ENCODE peak calls at places on chromosome 16, in eight cellular contexts. One of them, this sample, is unnamed.

GRCh38 chr16:23145186-23145585 is 4.1 kb downstream of the USP31 start:
- DNase-seq in naive B cell: no peak
- DNase-seq in progenitor cell of endocrine pancreas: no peak
- DNase-seq in substantia nigra: no peak
- DNase-seq in RCC 7860: peak
- DNase-seq in NK-92 treated with Interleukin-12 subunit alpha and Interleukin-12 subunit beta, amount 100 ng/mL, for 24 hours: no peak
- DNase-seq in NCI-H1930: no peak
- DNase-seq in HFFc6: no peak
- DNase-seq in this sample: no peak

GRCh38 chr16:31135535-31136286 is at the start of gene PRSS8:
- DNase-seq in naive B cell: no peak
- DNase-seq in progenitor cell of endocrine pancreas: peak
- DNase-seq in substantia nigra: no peak
- DNase-seq in RCC 7860: no peak
- DNase-seq in NK-92 treated with Interleukin-12 subunit alpha and Interleukin-12 subunit beta, amount 100 ng/mL, for 24 hours: no peak
- DNase-seq in NCI-H1930: no peak
- DNase-seq in HFFc6: no peak
- DNase-seq in this sample: no peak

GRCh38 chr16:71915350-71915749 is 20.0 kb downstream of the IST1 start:
- DNase-seq in naive B cell: no peak
- DNase-seq in progenitor cell of endocrine pancreas: no peak
- DNase-seq in substantia nigra: no peak
- DNase-seq in RCC 7860: no peak
- DNase-seq in NK-92 treated with Interleukin-12 subunit alpha and Interleukin-12 subunit beta, amount 100 ng/mL, for 24 hours: no peak
- DNase-seq in NCI-H1930: no peak
- DNase-seq in HFFc6: no peak
- DNase-seq in this sample: no peak

GRCh38 chr16:28317040-28317880 is 24.9 kb downstream of the SBK1 start:
- DNase-seq in naive B cell: peak
- DNase-seq in progenitor cell of endocrine pancreas: peak
- DNase-seq in substantia nigra: peak
- DNase-seq in RCC 7860: peak
- DNase-seq in NK-92 treated with Interleukin-12 subunit alpha and Interleukin-12 subunit beta, amount 100 ng/mL, for 24 hours: peak
- DNase-seq in NCI-H1930: peak
- DNase-seq in HFFc6: peak
- DNase-seq in this sample: peak

GRCh38 chr16:3536851-3537250 is 36.0 kb downstream of the CLUAP1 start:
- DNase-seq in naive B cell: no peak
- DNase-seq in progenitor cell of endocrine pancreas: no peak
- DNase-seq in substantia nigra: no peak
- DNase-seq in RCC 7860: no peak
- DNase-seq in NK-92 treated with Interleukin-12 subunit alpha and Interleukin-12 subunit beta, amount 100 ng/mL, for 24 hours: no peak
- DNase-seq in NCI-H1930: no peak
- DNase-seq in HFFc6: no peak
- DNase-seq in this sample: no peak

GRCh38 chr16:47258874-47259461 is 115.2 kb upstream of the NETO2 start:
- DNase-seq in naive B cell: peak
- DNase-seq in progenitor cell of endocrine pancreas: no peak
- DNase-seq in substantia nigra: no peak
- DNase-seq in RCC 7860: peak
- DNase-seq in NK-92 treated with Interleukin-12 subunit alpha and Interleukin-12 subunit beta, amount 100 ng/mL, for 24 hours: no peak
- DNase-seq in NCI-H1930: no peak
- DNase-seq in HFFc6: no peak
- DNase-seq in this sample: peak

GRCh38 chr16:11016993-11017392 is 72.6 kb downstream of the CLEC16A start:
- DNase-seq in naive B cell: no peak
- DNase-seq in progenitor cell of endocrine pancreas: no peak
- DNase-seq in substantia nigra: peak
- DNase-seq in RCC 7860: peak
- DNase-seq in NK-92 treated with Interleukin-12 subunit alpha and Interleukin-12 subunit beta, amount 100 ng/mL, for 24 hours: no peak
- DNase-seq in NCI-H1930: no peak
- DNase-seq in HFFc6: peak
- DNase-seq in this sample: no peak

GRCh38 chr16:58026705-58027340 is 1.3 kb downstream of the MMP15 start:
- DNase-seq in naive B cell: no peak
- DNase-seq in progenitor cell of endocrine pancreas: peak
- DNase-seq in substantia nigra: no peak
- DNase-seq in RCC 7860: no peak
- DNase-seq in NK-92 treated with Interleukin-12 subunit alpha and Interleukin-12 subunit beta, amount 100 ng/mL, for 24 hours: no peak
- DNase-seq in NCI-H1930: peak
- DNase-seq in HFFc6: no peak
- DNase-seq in this sample: no peak

GRCh38 chr16:48350716-48351115 is 34.5 kb downstream of the SIAH1 start:
- DNase-seq in naive B cell: no peak
- DNase-seq in progenitor cell of endocrine pancreas: no peak
- DNase-seq in substantia nigra: no peak
- DNase-seq in RCC 7860: peak
- DNase-seq in NK-92 treated with Interleukin-12 subunit alpha and Interleukin-12 subunit beta, amount 100 ng/mL, for 24 hours: no peak
- DNase-seq in NCI-H1930: no peak
- DNase-seq in HFFc6: no peak
- DNase-seq in this sample: no peak

GRCh38 chr16:50395763-50396710 is 27.2 kb upstream of the BRD7 start:
- DNase-seq in naive B cell: no peak
- DNase-seq in progenitor cell of endocrine pancreas: no peak
- DNase-seq in substantia nigra: no peak
- DNase-seq in RCC 7860: no peak
- DNase-seq in NK-92 treated with Interleukin-12 subunit alpha and Interleukin-12 subunit beta, amount 100 ng/mL, for 24 hours: no peak
- DNase-seq in NCI-H1930: no peak
- DNase-seq in HFFc6: no peak
- DNase-seq in this sample: no peak

GRCh38 chr16:7086842-7087616 is 245.6 kb upstream of the RBFOX1 start:
- DNase-seq in naive B cell: no peak
- DNase-seq in progenitor cell of endocrine pancreas: peak
- DNase-seq in substantia nigra: peak
- DNase-seq in RCC 7860: no peak
- DNase-seq in NK-92 treated with Interleukin-12 subunit alpha and Interleukin-12 subunit beta, amount 100 ng/mL, for 24 hours: no peak
- DNase-seq in NCI-H1930: peak
- DNase-seq in HFFc6: no peak
- DNase-seq in this sample: no peak

GRCh38 chr16:57795431-57795878 is 6.8 kb downstream of the KIFC3 start:
- DNase-seq in naive B cell: no peak
- DNase-seq in progenitor cell of endocrine pancreas: no peak
- DNase-seq in substantia nigra: no peak
- DNase-seq in RCC 7860: peak
- DNase-seq in NK-92 treated with Interleukin-12 subunit alpha and Interleukin-12 subunit beta, amount 100 ng/mL, for 24 hours: no peak
- DNase-seq in NCI-H1930: no peak
- DNase-seq in HFFc6: no peak
- DNase-seq in this sample: peak

GRCh38 chr16:8893976-8894690 is 12.0 kb downstream of the LITAFD start:
- DNase-seq in naive B cell: no peak
- DNase-seq in progenitor cell of endocrine pancreas: no peak
- DNase-seq in substantia nigra: no peak
- DNase-seq in RCC 7860: no peak
- DNase-seq in NK-92 treated with Interleukin-12 subunit alpha and Interleukin-12 subunit beta, amount 100 ng/mL, for 24 hours: no peak
- DNase-seq in NCI-H1930: no peak
- DNase-seq in HFFc6: no peak
- DNase-seq in this sample: no peak

GRCh38 chr16:726438-727290 is at the start of the genes CCDC78 and HAGHL:
- DNase-seq in naive B cell: peak
- DNase-seq in progenitor cell of endocrine pancreas: no peak
- DNase-seq in substantia nigra: peak
- DNase-seq in RCC 7860: peak
- DNase-seq in NK-92 treated with Interleukin-12 subunit alpha and Interleukin-12 subunit beta, amount 100 ng/mL, for 24 hours: peak
- DNase-seq in NCI-H1930: peak
- DNase-seq in HFFc6: no peak
- DNase-seq in this sample: peak

GRCh38 chr16:52597772-52598483 is 51.0 kb upstream of the TOX3 start:
- DNase-seq in naive B cell: no peak
- DNase-seq in progenitor cell of endocrine pancreas: no peak
- DNase-seq in substantia nigra: no peak
- DNase-seq in RCC 7860: no peak
- DNase-seq in NK-92 treated with Interleukin-12 subunit alpha and Interleukin-12 subunit beta, amount 100 ng/mL, for 24 hours: no peak
- DNase-seq in NCI-H1930: peak
- DNase-seq in HFFc6: no peak
- DNase-seq in this sample: no peak

GRCh38 chr16:88742896-88743605 is 36.7 kb downstream of the CTU2 start:
- DNase-seq in naive B cell: no peak
- DNase-seq in progenitor cell of endocrine pancreas: no peak
- DNase-seq in substantia nigra: no peak
- DNase-seq in RCC 7860: no peak
- DNase-seq in NK-92 treated with Interleukin-12 subunit alpha and Interleukin-12 subunit beta, amount 100 ng/mL, for 24 hours: no peak
- DNase-seq in NCI-H1930: no peak
- DNase-seq in HFFc6: no peak
- DNase-seq in this sample: no peak

GRCh38 chr16:2009302-2009711 is 314 bp downstream of the ZNF598 start:
- DNase-seq in naive B cell: no peak
- DNase-seq in progenitor cell of endocrine pancreas: no peak
- DNase-seq in substantia nigra: no peak
- DNase-seq in RCC 7860: no peak
- DNase-seq in NK-92 treated with Interleukin-12 subunit alpha and Interleukin-12 subunit beta, amount 100 ng/mL, for 24 hours: no peak
- DNase-seq in NCI-H1930: no peak
- DNase-seq in HFFc6: no peak
- DNase-seq in this sample: peak

GRCh38 chr16:58665200-58665599 is 19.4 kb downstream of the SLC38A7 start:
- DNase-seq in naive B cell: no peak
- DNase-seq in progenitor cell of endocrine pancreas: no peak
- DNase-seq in substantia nigra: no peak
- DNase-seq in RCC 7860: no peak
- DNase-seq in NK-92 treated with Interleukin-12 subunit alpha and Interleukin-12 subunit beta, amount 100 ng/mL, for 24 hours: no peak
- DNase-seq in NCI-H1930: no peak
- DNase-seq in HFFc6: no peak
- DNase-seq in this sample: no peak

GRCh38 chr16:84514874-84515835 is 10.7 kb upstream of the MEAK7 start:
- DNase-seq in naive B cell: peak
- DNase-seq in progenitor cell of endocrine pancreas: no peak
- DNase-seq in substantia nigra: peak
- DNase-seq in RCC 7860: no peak
- DNase-seq in NK-92 treated with Interleukin-12 subunit alpha and Interleukin-12 subunit beta, amount 100 ng/mL, for 24 hours: peak
- DNase-seq in NCI-H1930: no peak
- DNase-seq in HFFc6: no peak
- DNase-seq in this sample: peak

GRCh38 chr16:9135797-9136196 is 44.4 kb downstream of the HAPSTR1 start:
- DNase-seq in naive B cell: no peak
- DNase-seq in progenitor cell of endocrine pancreas: no peak
- DNase-seq in substantia nigra: no peak
- DNase-seq in RCC 7860: peak
- DNase-seq in NK-92 treated with Interleukin-12 subunit alpha and Interleukin-12 subunit beta, amount 100 ng/mL, for 24 hours: no peak
- DNase-seq in NCI-H1930: no peak
- DNase-seq in HFFc6: no peak
- DNase-seq in this sample: no peak

GRCh38 chr16:14489460-14489859 is 140.6 kb downstream of the PARN start:
- DNase-seq in naive B cell: no peak
- DNase-seq in progenitor cell of endocrine pancreas: no peak
- DNase-seq in substantia nigra: no peak
- DNase-seq in RCC 7860: peak
- DNase-seq in NK-92 treated with Interleukin-12 subunit alpha and Interleukin-12 subunit beta, amount 100 ng/mL, for 24 hours: no peak
- DNase-seq in NCI-H1930: peak
- DNase-seq in HFFc6: no peak
- DNase-seq in this sample: no peak

GRCh38 chr16:19106625-19107020 is 7.1 kb upstream of the ITPRIPL2 start:
- DNase-seq in naive B cell: no peak
- DNase-seq in progenitor cell of endocrine pancreas: no peak
- DNase-seq in substantia nigra: no peak
- DNase-seq in RCC 7860: no peak
- DNase-seq in NK-92 treated with Interleukin-12 subunit alpha and Interleukin-12 subunit beta, amount 100 ng/mL, for 24 hours: no peak
- DNase-seq in NCI-H1930: no peak
- DNase-seq in HFFc6: no peak
- DNase-seq in this sample: no peak

GRCh38 chr16:86069736-86070298 is 170.9 kb downstream of the IRF8 start:
- DNase-seq in naive B cell: no peak
- DNase-seq in progenitor cell of endocrine pancreas: no peak
- DNase-seq in substantia nigra: no peak
- DNase-seq in RCC 7860: no peak
- DNase-seq in NK-92 treated with Interleukin-12 subunit alpha and Interleukin-12 subunit beta, amount 100 ng/mL, for 24 hours: no peak
- DNase-seq in NCI-H1930: no peak
- DNase-seq in HFFc6: no peak
- DNase-seq in this sample: no peak

GRCh38 chr16:31706318-31706717 is 167.3 kb upstream of the ZNF267 start:
- DNase-seq in naive B cell: no peak
- DNase-seq in progenitor cell of endocrine pancreas: no peak
- DNase-seq in substantia nigra: no peak
- DNase-seq in RCC 7860: no peak
- DNase-seq in NK-92 treated with Interleukin-12 subunit alpha and Interleukin-12 subunit beta, amount 100 ng/mL, for 24 hours: no peak
- DNase-seq in NCI-H1930: no peak
- DNase-seq in HFFc6: no peak
- DNase-seq in this sample: no peak

GRCh38 chr16:75206749-75207451 is at the start of gene CTRB2:
- DNase-seq in naive B cell: no peak
- DNase-seq in progenitor cell of endocrine pancreas: no peak
- DNase-seq in substantia nigra: no peak
- DNase-seq in RCC 7860: no peak
- DNase-seq in NK-92 treated with Interleukin-12 subunit alpha and Interleukin-12 subunit beta, amount 100 ng/mL, for 24 hours: no peak
- DNase-seq in NCI-H1930: no peak
- DNase-seq in HFFc6: no peak
- DNase-seq in this sample: no peak

GRCh38 chr16:57941016-57941656 is 29.8 kb downstream of the CNGB1 start:
- DNase-seq in naive B cell: no peak
- DNase-seq in progenitor cell of endocrine pancreas: no peak
- DNase-seq in substantia nigra: peak
- DNase-seq in RCC 7860: peak
- DNase-seq in NK-92 treated with Interleukin-12 subunit alpha and Interleukin-12 subunit beta, amount 100 ng/mL, for 24 hours: no peak
- DNase-seq in NCI-H1930: no peak
- DNase-seq in HFFc6: no peak
- DNase-seq in this sample: no peak

GRCh38 chr16:71895679-71896385 is 501 bp downstream of the IST1 start:
- DNase-seq in naive B cell: no peak
- DNase-seq in progenitor cell of endocrine pancreas: peak
- DNase-seq in substantia nigra: no peak
- DNase-seq in RCC 7860: no peak
- DNase-seq in NK-92 treated with Interleukin-12 subunit alpha and Interleukin-12 subunit beta, amount 100 ng/mL, for 24 hours: peak
- DNase-seq in NCI-H1930: no peak
- DNase-seq in HFFc6: peak
- DNase-seq in this sample: peak

GRCh38 chr16:77838597-77839255 is 50.4 kb downstream of the VAT1L start:
- DNase-seq in naive B cell: no peak
- DNase-seq in progenitor cell of endocrine pancreas: no peak
- DNase-seq in substantia nigra: no peak
- DNase-seq in RCC 7860: no peak
- DNase-seq in NK-92 treated with Interleukin-12 subunit alpha and Interleukin-12 subunit beta, amount 100 ng/mL, for 24 hours: no peak
- DNase-seq in NCI-H1930: no peak
- DNase-seq in HFFc6: no peak
- DNase-seq in this sample: no peak

GRCh38 chr16:86541560-86541959 is 13.5 kb downstream of the MTHFSD start:
- DNase-seq in naive B cell: no peak
- DNase-seq in progenitor cell of endocrine pancreas: no peak
- DNase-seq in substantia nigra: no peak
- DNase-seq in RCC 7860: no peak
- DNase-seq in NK-92 treated with Interleukin-12 subunit alpha and Interleukin-12 subunit beta, amount 100 ng/mL, for 24 hours: no peak
- DNase-seq in NCI-H1930: no peak
- DNase-seq in HFFc6: no peak
- DNase-seq in this sample: no peak

GRCh38 chr16:89720520-89720858 is 209 bp downstream of the VPS9D1 start:
- DNase-seq in naive B cell: no peak
- DNase-seq in progenitor cell of endocrine pancreas: peak
- DNase-seq in substantia nigra: no peak
- DNase-seq in RCC 7860: no peak
- DNase-seq in NK-92 treated with Interleukin-12 subunit alpha and Interleukin-12 subunit beta, amount 100 ng/mL, for 24 hours: no peak
- DNase-seq in NCI-H1930: no peak
- DNase-seq in HFFc6: no peak
- DNase-seq in this sample: no peak

GRCh38 chr16:71421911-71422310 is 19.9 kb downstream of the TLE7 start:
- DNase-seq in naive B cell: no peak
- DNase-seq in progenitor cell of endocrine pancreas: no peak
- DNase-seq in substantia nigra: no peak
- DNase-seq in RCC 7860: no peak
- DNase-seq in NK-92 treated with Interleukin-12 subunit alpha and Interleukin-12 subunit beta, amount 100 ng/mL, for 24 hours: peak
- DNase-seq in NCI-H1930: no peak
- DNase-seq in HFFc6: no peak
- DNase-seq in this sample: peak

GRCh38 chr16:4089251-4089810 is 26.9 kb downstream of the ADCY9 start:
- DNase-seq in naive B cell: no peak
- DNase-seq in progenitor cell of endocrine pancreas: no peak
- DNase-seq in substantia nigra: no peak
- DNase-seq in RCC 7860: no peak
- DNase-seq in NK-92 treated with Interleukin-12 subunit alpha and Interleukin-12 subunit beta, amount 100 ng/mL, for 24 hours: no peak
- DNase-seq in NCI-H1930: no peak
- DNase-seq in HFFc6: no peak
- DNase-seq in this sample: no peak

GRCh38 chr16:3175157-3176153 is 12.5 kb upstream of the OR1F1 start:
- DNase-seq in naive B cell: no peak
- DNase-seq in progenitor cell of endocrine pancreas: no peak
- DNase-seq in substantia nigra: no peak
- DNase-seq in RCC 7860: peak
- DNase-seq in NK-92 treated with Interleukin-12 subunit alpha and Interleukin-12 subunit beta, amount 100 ng/mL, for 24 hours: no peak
- DNase-seq in NCI-H1930: peak
- DNase-seq in HFFc6: peak
- DNase-seq in this sample: no peak

GRCh38 chr16:51408357-51408756 is 257.3 kb upstream of the SALL1 start:
- DNase-seq in naive B cell: no peak
- DNase-seq in progenitor cell of endocrine pancreas: no peak
- DNase-seq in substantia nigra: no peak
- DNase-seq in RCC 7860: peak
- DNase-seq in NK-92 treated with Interleukin-12 subunit alpha and Interleukin-12 subunit beta, amount 100 ng/mL, for 24 hours: no peak
- DNase-seq in NCI-H1930: no peak
- DNase-seq in HFFc6: peak
- DNase-seq in this sample: no peak